ENCODE peak calls at places on chromosomes 12 and 14, in seven cellular contexts. R is H1, W is HepG2, T is HCT116, K is SK-N-SH, M is GM12878, D is K562. X is an unnamed sample.

GRCh38 chr14:106013879-106014376 is 487.5 kb downstream of the TMEM121 start:
- DNase-seq in T (no peak), K (no peak), D (no peak), W (no peak), M (no peak), R (no peak), X (no peak)

GRCh38 chr12:132373967-132374820 is 44.8 kb upstream of the GALNT9 start:
- DNase-seq in R (no peak), W (no peak), K (no peak), M (no peak), D (no peak), T (no peak), X (no peak)

GRCh38 chr14:23629831-23630396 is 6.2 kb upstream of the DHRS2 start:
- DNase-seq in K (no peak), M (no peak), D (no peak), T (no peak), W (no peak), R (no peak), X (no peak)

GRCh38 chr14:59632381-59632780 is 55.8 kb upstream of the CCDC175 start:
- DNase-seq in D (peak), M (no peak), R (peak), K (peak), T (peak), W (peak), X (no peak)

GRCh38 chr12:92466391-92467305 is 236.1 kb upstream of the PLEKHG7 start:
- DNase-seq in M (peak), R (peak), T (no peak), W (no peak), K (no peak), D (no peak), X (peak)

GRCh38 chr12:6451348-6452244 is at the start of gene TAPBPL:
- DNase-seq in K (peak), D (peak), T (no peak), M (peak), R (peak), W (peak), X (peak)

GRCh38 chr12:45379261-45379660 is 163.4 kb downstream of the ANO6 start:
- DNase-seq in R (no peak), W (no peak), M (no peak), T (peak), D (no peak), K (no peak), X (no peak)

GRCh38 chr12:3216097-3216496 is 138.9 kb downstream of the TSPAN9 start:
- DNase-seq in K (no peak), R (no peak), T (no peak), M (no peak), D (no peak), W (no peak), X (no peak)

GRCh38 chr12:103462675-103463074 is 33.1 kb downstream of the C12orf42 start:
- DNase-seq in D (no peak), K (no peak), T (no peak), M (peak), W (no peak), R (no peak), X (no peak)

GRCh38 chr12:73950506-73950905 is 587.1 kb upstream of the ATXN7L3B start:
- DNase-seq in K (no peak), W (no peak), T (no peak), R (no peak), D (no peak), M (no peak), X (no peak)

GRCh38 chr14:69993326-69993725 is 114.1 kb downstream of the SMOC1 start:
- DNase-seq in D (no peak), W (no peak), R (no peak), K (no peak), T (no peak), M (no peak), X (no peak)

GRCh38 chr14:69135133-69135532 is 17.8 kb downstream of the DCAF5 start:
- DNase-seq in R (no peak), K (no peak), M (no peak), T (no peak), W (no peak), D (no peak), X (no peak)

GRCh38 chr14:96497087-96497486 is 5.1 kb upstream of the PAPOLA start:
- DNase-seq in W (no peak), M (no peak), D (no peak), R (no peak), T (no peak), K (no peak), X (no peak)

GRCh38 chr14:99790201-99790977 is 2.8 kb upstream of the EML1 start:
- DNase-seq in D (no peak), K (no peak), W (no peak), M (no peak), T (no peak), R (no peak), X (no peak)

GRCh38 chr12:122022393-122023338 is 982 bp downstream of the BCL7A start:
- DNase-seq in T (no peak), M (no peak), R (peak), K (peak), D (peak), W (no peak), X (peak)

GRCh38 chr12:90174198-90174510 is 465.5 kb upstream of the ATP2B1 start:
- DNase-seq in D (no peak), W (no peak), R (no peak), M (peak), T (peak), K (no peak), X (no peak)

GRCh38 chr12:93387780-93388179 is 10.1 kb downstream of the NUDT4 start:
- DNase-seq in R (no peak), K (no peak), D (peak), M (no peak), W (no peak), T (no peak), X (no peak)

GRCh38 chr14:49972840-49973239 is 80.0 kb downstream of the ARF6 start:
- DNase-seq in W (peak), R (no peak), M (no peak), T (peak), D (peak), K (no peak), X (peak)

GRCh38 chr14:69716483-69717187 is 50.3 kb upstream of the SRSF5 start:
- DNase-seq in D (no peak), T (no peak), M (no peak), R (no peak), K (no peak), W (no peak), X (no peak)

GRCh38 chr12:109517619-109518018 is 40.2 kb downstream of the UBE3B start:
- DNase-seq in M (no peak), W (no peak), K (no peak), D (no peak), T (no peak), R (no peak), X (no peak)

GRCh38 chr14:71753126-71753830 is 179.0 kb upstream of the RGS6 start:
- DNase-seq in R (peak), W (peak), M (peak), T (peak), K (peak), D (peak), X (peak)

GRCh38 chr14:89660183-89660582 is 243.2 kb upstream of the FOXN3 start:
- DNase-seq in K (peak), M (no peak), D (no peak), W (no peak), T (no peak), R (no peak), X (no peak)

GRCh38 chr12:52043386-52044212 is 7.6 kb upstream of the NR4A1 start:
- DNase-seq in T (no peak), K (no peak), W (peak), M (no peak), D (no peak), R (no peak), X (no peak)

GRCh38 chr12:107929436-107929835 is 154.9 kb downstream of the ASCL4 start:
- DNase-seq in K (peak), W (peak), M (no peak), R (no peak), T (peak), D (peak), X (peak)

GRCh38 chr14:77580964-77581505 is 35.4 kb downstream of the SPTLC2 start:
- DNase-seq in R (no peak), T (no peak), D (no peak), W (no peak), K (peak), M (peak), X (peak)

GRCh38 chr14:75794615-75795038 is 133.6 kb downstream of the TTLL5 start:
- DNase-seq in T (peak), K (peak), M (no peak), W (peak), D (no peak), R (no peak), X (peak)

GRCh38 chr12:116558280-116559079 is 701 bp upstream of the MAP1LC3B2 start:
- DNase-seq in M (no peak), K (no peak), D (peak), W (no peak), T (no peak), R (no peak), X (no peak)

GRCh38 chr14:61567838-61568571 is 127.3 kb upstream of the HIF1A start:
- DNase-seq in W (no peak), T (no peak), D (no peak), R (peak), M (no peak), K (no peak), X (peak)

GRCh38 chr12:76123301-76124212 is 39.1 kb upstream of the NAP1L1 start:
- DNase-seq in W (no peak), K (no peak), R (no peak), T (no peak), M (no peak), D (no peak), X (no peak)

GRCh38 chr14:66568220-66568619 is 60.3 kb downstream of the GPHN start:
- DNase-seq in M (no peak), T (no peak), D (no peak), W (no peak), R (no peak), K (no peak), X (no peak)

GRCh38 chr14:77372304-77372841 is 4.5 kb downstream of the TMED8 start:
- DNase-seq in R (no peak), W (peak), K (no peak), M (peak), T (no peak), D (no peak), X (no peak)

GRCh38 chr12:81759215-81759991 is at the start of gene PPFIA2:
- DNase-seq in T (no peak), W (no peak), D (no peak), K (peak), M (no peak), R (peak), X (peak)

GRCh38 chr12:32558941-32559340 is 120.2 kb upstream of the DNM1L start:
- DNase-seq in T (no peak), R (no peak), D (no peak), M (peak), K (no peak), W (no peak), X (no peak)
- TF ChIP-seq JUND in T (no peak), R (no peak), D (no peak), M (peak), K (no peak), W (no peak), X (no peak)

GRCh38 chr12:49866859-49867579 is 24.1 kb upstream of the BCDIN3D start:
- DNase-seq in M (no peak), W (peak), K (peak), D (peak), T (peak), R (peak), X (peak)

GRCh38 chr12:49865782-49866135 is 22.9 kb upstream of the BCDIN3D start:
- DNase-seq in R (peak), D (no peak), K (no peak), T (no peak), W (no peak), M (no peak), X (no peak)

GRCh38 chr12:49864817-49865090 is 21.8 kb upstream of the BCDIN3D start:
- DNase-seq in T (no peak), R (no peak), K (no peak), D (no peak), M (no peak), W (no peak), X (no peak)

GRCh38 chr12:49865109-49865781 is 22.3 kb upstream of the BCDIN3D start:
- DNase-seq in R (no peak), T (no peak), K (no peak), D (no peak), M (no peak), W (no peak), X (no peak)

GRCh38 chr12:49863946-49864816 is 21.3 kb upstream of the BCDIN3D start:
- DNase-seq in R (no peak), T (no peak), D (no peak), K (no peak), M (no peak), W (no peak), X (no peak)
- TF ChIP-seq JUND in R (no peak), T (no peak), D (no peak), K (no peak), M (no peak), W (no peak), X (no peak)

DNA sequence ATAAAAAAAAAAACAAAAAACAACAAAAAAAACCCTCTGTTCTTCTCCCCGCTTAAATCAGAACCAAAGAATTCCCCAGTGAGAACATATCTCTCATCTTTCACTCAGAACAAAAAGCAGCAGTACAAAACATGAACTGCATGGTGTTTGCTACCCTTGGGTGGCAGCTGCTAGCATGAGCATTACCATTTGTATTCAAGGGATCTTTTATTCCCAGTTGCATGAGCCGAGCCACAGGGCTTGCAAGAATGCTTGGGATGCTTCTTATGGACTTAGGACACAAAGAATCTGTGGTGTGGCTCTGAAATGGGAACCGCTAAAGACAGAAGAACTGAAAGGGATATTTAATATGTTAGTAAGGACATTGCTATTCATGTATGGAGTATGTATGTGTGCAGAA is 190.6 kb downstream of the TMX1 start:
- DNase-seq in R (no peak), D (no peak), K (no peak), M (no peak), T (no peak), W (peak), X (no peak)
- TF ChIP-seq JUND in R (no peak), D (no peak), K (no peak), M (no peak), T (no peak), W (no peak), X (no peak)

DNA sequence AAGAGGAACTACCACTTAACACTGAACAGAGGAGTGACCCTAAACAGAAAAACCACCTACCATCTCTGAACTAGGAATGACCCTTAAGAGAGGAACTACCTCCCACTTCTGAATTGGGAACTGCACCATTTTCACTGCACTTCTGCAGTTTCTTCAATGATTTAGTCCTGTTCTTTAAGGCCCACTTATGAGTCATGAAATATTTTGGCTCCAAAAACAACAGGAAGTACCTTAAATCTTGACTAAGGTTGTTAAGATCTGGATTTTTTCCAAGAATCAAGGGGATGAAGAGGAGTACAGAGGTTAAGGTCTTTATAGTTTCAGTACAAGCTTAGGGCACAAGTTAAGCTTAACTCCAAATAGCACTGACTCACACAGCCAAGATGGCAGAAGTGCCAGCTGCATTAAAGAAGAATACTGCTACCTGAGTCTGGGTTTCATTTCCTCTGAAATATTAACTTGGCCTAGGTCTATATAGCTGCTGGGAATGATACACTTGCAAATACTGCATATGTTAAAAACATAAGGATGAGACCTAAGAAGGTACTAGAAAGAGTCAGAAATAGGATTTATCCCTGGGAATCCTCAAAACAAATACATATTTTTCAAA is 4.2 kb downstream of the NPC2 start:
- DNase-seq in K (no peak), M (no peak), D (no peak), W (no peak), T (peak), R (no peak), X (no peak)
- TF ChIP-seq JUND in K (peak), M (no peak), D (no peak), W (no peak), T (peak), R (no peak), X (no peak)

GRCh38 chr12:47509398-47509851 is 196.4 kb downstream of the RPAP3 start:
- DNase-seq in T (no peak), R (no peak), K (no peak), W (no peak), M (no peak), D (no peak), X (no peak)
- TF ChIP-seq JUND in T (no peak), R (no peak), K (no peak), W (no peak), M (no peak), D (no peak), X (no peak)

DNA sequence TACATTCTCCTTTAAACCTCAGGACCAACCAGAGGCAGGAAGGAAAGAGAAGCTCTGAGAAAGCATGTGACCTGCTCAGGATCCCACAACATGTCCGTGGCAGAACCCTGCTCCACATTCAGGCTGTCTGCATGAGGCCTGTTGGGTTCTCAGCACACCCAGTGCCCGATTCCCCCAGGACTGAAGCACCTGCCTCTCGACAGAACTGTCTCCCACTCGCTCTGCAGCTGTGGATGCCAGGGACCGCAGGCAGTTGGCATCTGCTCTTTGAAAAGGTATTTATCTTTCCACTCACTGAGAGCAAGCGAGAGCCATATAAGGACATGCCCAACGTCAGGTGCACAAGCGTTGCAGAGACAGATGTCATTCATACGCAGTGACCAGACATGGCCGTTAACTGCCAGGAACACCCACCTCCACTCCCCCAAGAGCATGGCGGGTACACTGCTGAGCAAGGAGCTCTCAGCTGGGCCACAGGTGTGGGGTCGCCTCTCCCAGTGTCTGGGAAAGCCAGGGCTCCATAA is 18.9 kb downstream of the PITPNM2 start:
- DNase-seq in R (no peak), T (no peak), M (no peak), K (no peak), D (no peak), W (no peak), X (no peak)
- TF ChIP-seq JUND in R (no peak), T (no peak), M (no peak), K (no peak), D (no peak), W (no peak), X (no peak)